ENCODE peak calls at places on chromosomes 3 and 15, in eight cellular contexts. I is RWPE1; C is SJSA1; J is IMR-90; M is endothelial cell of umbilical vein; Y is CD8-positive, alpha-beta T cell; R is sigmoid colon; W is H1. X is an unnamed sample.

GRCh38 chr3:133161666-133162065 is 123.5 kb downstream of the TMEM108 start:
- DNase-seq in J (no peak), C (no peak), Y (no peak), M (no peak), R (no peak), I (no peak), W (no peak), X (no peak)

GRCh38 chr3:32421185-32421584 is 29.5 kb downstream of the CMTM7 start:
- DNase-seq in J (no peak), Y (no peak), W (no peak), I (no peak), R (no peak), C (no peak), M (peak; percentile 19), X (no peak)

GRCh38 chr3:123584284-123584987 is 417 bp downstream of the HACD2 start:
- DNase-seq in I (no peak), W (no peak), M (no peak), J (no peak), C (no peak), Y (no peak), R (peak; percentile 83), X (peak; percentile 58)

GRCh38 chr15:31200735-31201151 is 99.2 kb upstream of the TRPM1 start:
- DNase-seq in W (no peak), C (peak; percentile 62), R (peak; percentile 85), I (no peak), J (peak; percentile 39), M (peak; percentile 24), Y (peak; percentile 70), X (no peak)

GRCh38 chr3:144106970-144107369 is 135.3 kb downstream of the DIPK2A start:
- DNase-seq in J (no peak), I (no peak), C (no peak), R (no peak), W (no peak), M (peak; percentile 8), Y (no peak), X (no peak)

GRCh38 chr3:149330609-149331008 is 2.8 kb downstream of the TM4SF18 start:
- DNase-seq in J (peak; percentile 31), C (no peak), M (no peak), R (no peak), I (no peak), W (no peak), Y (no peak), X (no peak)

GRCh38 chr15:62626903-62627302 is 415.6 kb upstream of the TPM1 start:
- DNase-seq in R (no peak), M (no peak), C (no peak), Y (no peak), W (no peak), J (no peak), I (no peak), X (no peak)

GRCh38 chr3:126147147-126147931 is 33.0 kb downstream of the ALDH1L1 start:
- DNase-seq in Y (peak; percentile 4), I (no peak), R (peak; percentile 52), M (no peak), W (no peak), C (peak; percentile 18), J (no peak), X (no peak)

GRCh38 chr15:52673312-52673711 is 5.9 kb downstream of the ATOSA start:
- DNase-seq in Y (no peak), J (peak; percentile 4), I (no peak), W (no peak), M (no peak), R (no peak), C (no peak), X (no peak)

GRCh38 chr15:27527490-27528067 is 556.6 kb downstream of the GABRG3 start:
- DNase-seq in W (no peak), C (no peak), M (no peak), Y (no peak), I (no peak), R (no peak), J (no peak), X (no peak)

GRCh38 chr3:188309437-188310269 is 155.7 kb downstream of the LPP start:
- DNase-seq in C (no peak), J (no peak), Y (no peak), I (no peak), M (no peak), W (no peak), R (no peak), X (no peak)

GRCh38 chr3:71584216-71585061 is 911 bp upstream of the FOXP1 start:
- DNase-seq in W (no peak), R (peak; percentile 80), I (no peak), J (peak; percentile 61), C (peak; percentile 47), M (peak; percentile 80), Y (peak; percentile 36), X (peak; percentile 75)

GRCh38 chr3:11770105-11770476 is 76.6 kb downstream of the TAMM41 start:
- DNase-seq in R (no peak), M (no peak), I (no peak), Y (no peak), W (no peak), C (no peak), J (no peak), X (no peak)

GRCh38 chr3:51691949-51692348 is 14.9 kb upstream of the GRM2 start:
- DNase-seq in R (no peak), J (no peak), M (no peak), Y (no peak), W (no peak), I (no peak), C (no peak), X (no peak)

GRCh38 chr3:197942956-197943556 is 6.9 kb upstream of the RPL35A start:
- DNase-seq in R (no peak), J (peak; percentile 61), W (no peak), Y (no peak), C (no peak), I (peak; percentile 42), M (peak; percentile 62), X (no peak)

GRCh38 chr3:57864853-57865252 is 108.7 kb downstream of the SLMAP start:
- DNase-seq in C (no peak), J (peak; percentile 45), Y (no peak), I (peak; percentile 1), W (no peak), M (peak; percentile 47), R (no peak), X (no peak)

GRCh38 chr15:79527821-79528220 is 95.7 kb downstream of the MINAR1 start:
- DNase-seq in J (no peak), R (no peak), C (no peak), I (no peak), M (no peak), Y (no peak), W (no peak), X (no peak)

GRCh38 chr15:85618956-85619491 is 175.7 kb downstream of the KLHL25 start:
- DNase-seq in R (peak; percentile 92), I (peak; percentile 60), J (peak; percentile 98), Y (peak; percentile 52), M (peak; percentile 96), W (no peak), C (peak; percentile 83), X (peak; percentile 64)

DNA sequence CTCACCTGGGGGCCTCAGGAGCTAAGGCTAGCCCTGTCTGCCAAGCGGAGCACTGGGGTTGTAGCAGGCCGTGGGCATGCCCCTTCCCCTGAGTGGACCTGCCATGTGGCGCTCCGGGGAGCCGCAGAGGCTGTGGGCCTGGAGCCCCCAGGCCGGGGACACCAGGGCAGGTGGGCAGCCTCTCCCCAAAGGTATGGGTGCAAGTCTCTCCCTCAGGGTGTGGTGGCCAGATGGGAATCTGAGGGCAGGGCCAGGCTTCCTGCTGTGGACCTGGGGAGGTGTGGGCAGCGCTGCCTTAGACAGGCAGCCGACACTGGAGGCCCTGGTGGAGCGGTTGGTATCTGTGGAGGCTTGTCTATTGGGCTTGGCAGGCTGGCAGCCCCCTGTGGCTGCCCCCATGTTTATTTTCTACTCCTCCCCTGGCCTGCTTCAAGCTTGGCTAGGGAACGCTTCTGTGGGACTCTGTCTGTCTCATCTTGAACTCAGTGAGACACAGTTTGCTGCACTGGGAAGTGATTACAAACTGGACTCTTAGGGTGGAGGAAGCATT is 5.9 kb downstream of the ACVR2B start:
- DNase-seq in W (no peak), Y (no peak), J (no peak), R (no peak), I (no peak), M (no peak), C (no peak), X (no peak)
- H3K27ac ChIP-seq in W (no peak overlapping the region), Y (no peak overlapping the region), J (no peak overlapping the region), R (peak overlapping the region; percentile 46), I (peak overlapping the region; percentile 83), M (no peak overlapping the region), C (no peak overlapping the region), X (no peak overlapping the region)

GRCh38 chr3:146558811-146559210 is 14.4 kb upstream of the PLSCR1 start:
- DNase-seq in R (no peak), W (no peak), M (no peak), J (no peak), C (no peak), Y (no peak), I (no peak), X (no peak)

GRCh38 chr3:146557745-146558144 is 13.3 kb upstream of the PLSCR1 start:
- DNase-seq in W (no peak), C (no peak), M (no peak), I (no peak), Y (no peak), J (no peak), R (no peak), X (no peak)

GRCh38 chr3:146550743-146551510 is 6.5 kb upstream of the PLSCR1 start:
- DNase-seq in R (no peak), W (no peak), M (peak; percentile 26), C (no peak), I (peak; percentile 79), J (peak; percentile 96), Y (no peak), X (no peak)

GRCh38 chr3:146555311-146555710 is 10.9 kb upstream of the PLSCR1 start:
- DNase-seq in Y (no peak), C (no peak), I (no peak), R (no peak), M (no peak), J (no peak), W (no peak), X (no peak)

DNA sequence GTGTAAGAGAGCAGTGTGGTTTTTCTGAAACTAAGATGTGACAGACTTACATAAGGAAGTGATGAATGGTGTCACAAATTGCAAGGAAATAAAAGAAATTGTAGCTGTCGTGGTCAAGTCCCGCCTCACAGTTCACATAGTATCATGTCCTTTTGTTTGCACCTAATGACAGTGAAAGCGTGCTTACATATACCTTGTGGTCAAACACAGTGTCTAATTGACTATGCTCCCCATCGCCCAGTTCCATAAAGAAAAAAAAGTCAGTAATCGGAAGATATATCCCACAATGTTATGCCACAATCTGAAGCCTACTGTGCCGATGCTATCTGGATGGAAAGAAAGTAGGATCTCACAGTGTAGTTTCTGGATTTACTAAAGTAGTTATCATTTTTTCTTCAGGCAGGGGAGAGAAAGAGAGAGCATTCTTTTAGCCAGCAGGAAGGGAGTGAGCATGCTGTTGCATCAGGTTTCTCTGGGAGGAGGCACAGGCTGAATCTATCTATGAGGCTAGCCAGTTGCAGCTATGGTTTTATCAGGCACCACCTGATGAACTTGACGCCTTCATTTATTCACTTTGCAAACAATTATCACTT is 9.9 kb upstream of the PLSCR1 start:
- DNase-seq in W (no peak), R (no peak), J (peak; percentile 42), Y (no peak), C (no peak), M (no peak), I (no peak), X (no peak)
- H3K27ac ChIP-seq in W (no peak overlapping the region), R (no peak overlapping the region), J (no peak overlapping the region), Y (no peak overlapping the region), C (no peak overlapping the region), M (no peak overlapping the region), I (no peak overlapping the region), X (no peak overlapping the region)

GRCh38 chr15:35159170-35159569 is 74.1 kb upstream of the NANOGP8 start:
- DNase-seq in W (no peak), I (no peak), M (no peak), J (no peak), R (no peak), Y (no peak), C (no peak), X (no peak)
- H3K27ac ChIP-seq in W (no peak overlapping the region), I (no peak overlapping the region), M (no peak overlapping the region), J (no peak overlapping the region), R (no peak overlapping the region), Y (no peak overlapping the region), C (no peak overlapping the region), X (peak overlapping the region; percentile 32)

GRCh38 chr15:68271854-68272471 is 5.6 kb upstream of the FEM1B start:
- DNase-seq in M (no peak), R (no peak), I (peak; percentile 96), Y (no peak), C (peak; percentile 60), J (peak; percentile 92), W (no peak), X (peak; percentile 14)
- H3K27ac ChIP-seq in M (no peak overlapping the region), R (peak overlapping the region; percentile 84), I (peak overlapping the region; percentile 95), Y (no peak overlapping the region), C (peak overlapping the region; percentile 46), J (peak overlapping the region; percentile 63), W (no peak overlapping the region), X (peak overlapping the region; percentile 79)